ENCODE peak calls at places on chromosomes 2 and 18, in ten cellular contexts. One of them, this sample, is unnamed.

GRCh38 chr2:97267411-97268074 is 154.6 kb downstream of the ANKRD36 start:
- DNase-seq in HFF-Myc: no peak
- DNase-seq in CD4-positive, alpha-beta T cell: no peak
- DNase-seq in NCI-H524: no peak
- DNase-seq in hepatic stellate cell: no peak
- DNase-seq in NCI-H1105: no peak
- DNase-seq in neural crest cell: no peak
- DNase-seq in H54: no peak
- DNase-seq in AG09309: no peak
- DNase-seq in cortex of kidney: no peak
- DNase-seq in this sample: no peak

GRCh38 chr18:27312853-27313252 is 127.7 kb upstream of the CHST9 start:
- DNase-seq in cortex of kidney: no peak
- DNase-seq in neural crest cell: no peak
- DNase-seq in H54: no peak
- DNase-seq in NCI-H524: no peak
- DNase-seq in AG09309: no peak
- DNase-seq in hepatic stellate cell: no peak
- DNase-seq in HFF-Myc: no peak
- DNase-seq in NCI-H1105: no peak
- DNase-seq in CD4-positive, alpha-beta T cell: no peak
- DNase-seq in this sample: no peak

GRCh38 chr2:128661289-128661688 is 342.6 kb upstream of the HS6ST1 start:
- DNase-seq in NCI-H1105: no peak
- DNase-seq in AG09309: no peak
- DNase-seq in neural crest cell: no peak
- DNase-seq in H54: no peak
- DNase-seq in CD4-positive, alpha-beta T cell: no peak
- DNase-seq in HFF-Myc: no peak
- DNase-seq in NCI-H524: no peak
- DNase-seq in cortex of kidney: no peak
- DNase-seq in hepatic stellate cell: no peak
- DNase-seq in this sample: no peak

GRCh38 chr2:165079432-165079831 is 124.1 kb upstream of the SLC38A11 start:
- DNase-seq in HFF-Myc: no peak
- DNase-seq in H54: no peak
- DNase-seq in neural crest cell: no peak
- DNase-seq in cortex of kidney: no peak
- DNase-seq in hepatic stellate cell: no peak
- DNase-seq in NCI-H524: no peak
- DNase-seq in NCI-H1105: no peak
- DNase-seq in CD4-positive, alpha-beta T cell: no peak
- DNase-seq in AG09309: no peak
- DNase-seq in this sample: no peak

GRCh38 chr2:85893428-85894258 is 4.9 kb upstream of the ST3GAL5 start:
- DNase-seq in H54: peak
- DNase-seq in HFF-Myc: no peak
- DNase-seq in cortex of kidney: no peak
- DNase-seq in AG09309: no peak
- DNase-seq in NCI-H1105: no peak
- DNase-seq in NCI-H524: no peak
- DNase-seq in neural crest cell: no peak
- DNase-seq in CD4-positive, alpha-beta T cell: no peak
- DNase-seq in hepatic stellate cell: peak
- DNase-seq in this sample: peak

GRCh38 chr2:39837856-39838453 is 58.9 kb upstream of the THUMPD2 start:
- DNase-seq in CD4-positive, alpha-beta T cell: no peak
- DNase-seq in AG09309: peak
- DNase-seq in hepatic stellate cell: peak
- DNase-seq in NCI-H1105: no peak
- DNase-seq in H54: peak
- DNase-seq in neural crest cell: no peak
- DNase-seq in NCI-H524: peak
- DNase-seq in cortex of kidney: no peak
- DNase-seq in HFF-Myc: no peak
- DNase-seq in this sample: no peak

GRCh38 chr2:221495766-221496165 is 76.3 kb downstream of the EPHA4 start:
- DNase-seq in neural crest cell: no peak
- DNase-seq in CD4-positive, alpha-beta T cell: no peak
- DNase-seq in cortex of kidney: no peak
- DNase-seq in AG09309: no peak
- DNase-seq in H54: no peak
- DNase-seq in HFF-Myc: no peak
- DNase-seq in NCI-H1105: no peak
- DNase-seq in NCI-H524: no peak
- DNase-seq in hepatic stellate cell: no peak
- DNase-seq in this sample: no peak

GRCh38 chr2:42788-43187 is 3.5 kb downstream of the FAM110C start:
- DNase-seq in hepatic stellate cell: no peak
- DNase-seq in NCI-H1105: no peak
- DNase-seq in HFF-Myc: no peak
- DNase-seq in AG09309: no peak
- DNase-seq in neural crest cell: no peak
- DNase-seq in H54: no peak
- DNase-seq in CD4-positive, alpha-beta T cell: no peak
- DNase-seq in cortex of kidney: no peak
- DNase-seq in NCI-H524: no peak
- DNase-seq in this sample: no peak

GRCh38 chr18:48771641-48772380 is 179.0 kb downstream of the SMAD7 start:
- DNase-seq in neural crest cell: no peak
- DNase-seq in HFF-Myc: no peak
- DNase-seq in H54: no peak
- DNase-seq in hepatic stellate cell: no peak
- DNase-seq in cortex of kidney: no peak
- DNase-seq in NCI-H524: no peak
- DNase-seq in NCI-H1105: no peak
- DNase-seq in CD4-positive, alpha-beta T cell: no peak
- DNase-seq in AG09309: no peak
- DNase-seq in this sample: no peak

GRCh38 chr2:43324589-43325447 is 98.4 kb upstream of the ZFP36L2 start:
- DNase-seq in hepatic stellate cell: no peak
- DNase-seq in H54: no peak
- DNase-seq in cortex of kidney: no peak
- DNase-seq in CD4-positive, alpha-beta T cell: no peak
- DNase-seq in NCI-H1105: no peak
- DNase-seq in neural crest cell: no peak
- DNase-seq in AG09309: no peak
- DNase-seq in HFF-Myc: no peak
- DNase-seq in NCI-H524: no peak
- DNase-seq in this sample: no peak

GRCh38 chr2:112547333-112547732 is 5.1 kb downstream of the POLR1B start:
- DNase-seq in NCI-H524: no peak
- DNase-seq in HFF-Myc: no peak
- DNase-seq in neural crest cell: no peak
- DNase-seq in cortex of kidney: no peak
- DNase-seq in hepatic stellate cell: no peak
- DNase-seq in NCI-H1105: no peak
- DNase-seq in H54: no peak
- DNase-seq in CD4-positive, alpha-beta T cell: no peak
- DNase-seq in AG09309: peak
- DNase-seq in this sample: no peak

GRCh38 chr18:66495844-66496243 is 108.0 kb downstream of the CDH19 start:
- DNase-seq in cortex of kidney: no peak
- DNase-seq in NCI-H524: peak
- DNase-seq in CD4-positive, alpha-beta T cell: no peak
- DNase-seq in NCI-H1105: peak
- DNase-seq in AG09309: no peak
- DNase-seq in H54: no peak
- DNase-seq in HFF-Myc: no peak
- DNase-seq in hepatic stellate cell: no peak
- DNase-seq in neural crest cell: peak
- DNase-seq in this sample: no peak

GRCh38 chr2:40034801-40035200 is 255.7 kb upstream of the THUMPD2 start:
- DNase-seq in cortex of kidney: no peak
- DNase-seq in AG09309: no peak
- DNase-seq in neural crest cell: no peak
- DNase-seq in H54: no peak
- DNase-seq in NCI-H1105: no peak
- DNase-seq in HFF-Myc: no peak
- DNase-seq in CD4-positive, alpha-beta T cell: no peak
- DNase-seq in NCI-H524: no peak
- DNase-seq in hepatic stellate cell: no peak
- DNase-seq in this sample: no peak

GRCh38 chr2:222912117-222912516 is 51.3 kb downstream of the ACSL3 start:
- DNase-seq in neural crest cell: no peak
- DNase-seq in H54: no peak
- DNase-seq in AG09309: peak
- DNase-seq in CD4-positive, alpha-beta T cell: no peak
- DNase-seq in NCI-H524: no peak
- DNase-seq in hepatic stellate cell: no peak
- DNase-seq in HFF-Myc: no peak
- DNase-seq in NCI-H1105: no peak
- DNase-seq in cortex of kidney: no peak
- DNase-seq in this sample: no peak

GRCh38 chr2:234291765-234292204 is 205.1 kb downstream of the ARL4C start:
- DNase-seq in NCI-H1105: peak
- DNase-seq in H54: no peak
- DNase-seq in NCI-H524: peak
- DNase-seq in CD4-positive, alpha-beta T cell: peak
- DNase-seq in HFF-Myc: peak
- DNase-seq in neural crest cell: no peak
- DNase-seq in AG09309: peak
- DNase-seq in cortex of kidney: no peak
- DNase-seq in hepatic stellate cell: no peak
- DNase-seq in this sample: no peak

GRCh38 chr18:60753753-60754152 is 381.2 kb upstream of the MC4R start:
- DNase-seq in cortex of kidney: no peak
- DNase-seq in neural crest cell: no peak
- DNase-seq in CD4-positive, alpha-beta T cell: no peak
- DNase-seq in AG09309: no peak
- DNase-seq in NCI-H1105: no peak
- DNase-seq in NCI-H524: no peak
- DNase-seq in HFF-Myc: no peak
- DNase-seq in hepatic stellate cell: no peak
- DNase-seq in H54: no peak
- DNase-seq in this sample: no peak

GRCh38 chr2:186486651-186487647 is 889 bp downstream of the ZC3H15 start:
- DNase-seq in hepatic stellate cell: no peak
- DNase-seq in cortex of kidney: no peak
- DNase-seq in AG09309: no peak
- DNase-seq in neural crest cell: no peak
- DNase-seq in H54: no peak
- DNase-seq in HFF-Myc: no peak
- DNase-seq in NCI-H1105: no peak
- DNase-seq in CD4-positive, alpha-beta T cell: peak
- DNase-seq in NCI-H524: peak
- DNase-seq in this sample: peak

GRCh38 chr2:110829413-110830146 is 97.2 kb downstream of the ACOXL start:
- DNase-seq in NCI-H524: no peak
- DNase-seq in NCI-H1105: no peak
- DNase-seq in hepatic stellate cell: no peak
- DNase-seq in AG09309: no peak
- DNase-seq in cortex of kidney: no peak
- DNase-seq in HFF-Myc: no peak
- DNase-seq in neural crest cell: no peak
- DNase-seq in CD4-positive, alpha-beta T cell: no peak
- DNase-seq in H54: no peak
- DNase-seq in this sample: no peak